ENCODE peak calls at places on chromosomes 6 and 20, in four cellular contexts. One of them, this sample, is unnamed.

GRCh38 chr6:166633732-166634535 is 6.9 kb upstream of the RPS6KA2 start:
- DNase-seq in LoVo: no peak
- DNase-seq in stimulated activated CD4-positive, alpha-beta T cell treated with anti-CD3 and anti-CD28 coated beads, Interleukin-1b, Interleukin-23, amount 100 ng/mL, for 4 hours: no peak
- DNase-seq in transverse colon: no peak
- DNase-seq in this sample: peak; percentile 19

GRCh38 chr20:57378646-57379262 is 12.4 kb upstream of the RBM38 start:
- DNase-seq in transverse colon: no peak
- DNase-seq in LoVo: no peak
- DNase-seq in stimulated activated CD4-positive, alpha-beta T cell treated with anti-CD3 and anti-CD28 coated beads, Interleukin-1b, Interleukin-23, amount 100 ng/mL, for 4 hours: no peak
- DNase-seq in this sample: no peak

GRCh38 chr6:116096979-116097816 is 3.5 kb upstream of the NT5DC1 start:
- DNase-seq in stimulated activated CD4-positive, alpha-beta T cell treated with anti-CD3 and anti-CD28 coated beads, Interleukin-1b, Interleukin-23, amount 100 ng/mL, for 4 hours: no peak
- DNase-seq in LoVo: peak; percentile 41
- DNase-seq in transverse colon: no peak
- DNase-seq in this sample: no peak

GRCh38 chr6:13733178-13733851 is 21.7 kb upstream of the RANBP9 start:
- DNase-seq in transverse colon: peak; percentile 66
- DNase-seq in stimulated activated CD4-positive, alpha-beta T cell treated with anti-CD3 and anti-CD28 coated beads, Interleukin-1b, Interleukin-23, amount 100 ng/mL, for 4 hours: no peak
- DNase-seq in LoVo: no peak
- DNase-seq in this sample: no peak

GRCh38 chr6:150668882-150669476 is 69.3 kb downstream of the PLEKHG1 start:
- DNase-seq in stimulated activated CD4-positive, alpha-beta T cell treated with anti-CD3 and anti-CD28 coated beads, Interleukin-1b, Interleukin-23, amount 100 ng/mL, for 4 hours: no peak
- DNase-seq in LoVo: no peak
- DNase-seq in transverse colon: no peak
- DNase-seq in this sample: no peak

GRCh38 chr20:51752343-51752951 is 15.7 kb downstream of the ATP9A start:
- DNase-seq in transverse colon: no peak
- DNase-seq in LoVo: peak; percentile 61
- DNase-seq in stimulated activated CD4-positive, alpha-beta T cell treated with anti-CD3 and anti-CD28 coated beads, Interleukin-1b, Interleukin-23, amount 100 ng/mL, for 4 hours: no peak
- DNase-seq in this sample: peak; percentile 81

GRCh38 chr20:33843854-33844253 is 32.7 kb downstream of the CHMP4B start:
- DNase-seq in transverse colon: peak; percentile 42
- DNase-seq in LoVo: no peak
- DNase-seq in stimulated activated CD4-positive, alpha-beta T cell treated with anti-CD3 and anti-CD28 coated beads, Interleukin-1b, Interleukin-23, amount 100 ng/mL, for 4 hours: no peak
- DNase-seq in this sample: no peak

GRCh38 chr20:57215426-57215825 is 51.0 kb downstream of the BMP7 start:
- DNase-seq in stimulated activated CD4-positive, alpha-beta T cell treated with anti-CD3 and anti-CD28 coated beads, Interleukin-1b, Interleukin-23, amount 100 ng/mL, for 4 hours: no peak
- DNase-seq in transverse colon: no peak
- DNase-seq in LoVo: no peak
- DNase-seq in this sample: no peak

GRCh38 chr6:18997375-18997826 is 610.3 kb downstream of the RNF144B start:
- DNase-seq in stimulated activated CD4-positive, alpha-beta T cell treated with anti-CD3 and anti-CD28 coated beads, Interleukin-1b, Interleukin-23, amount 100 ng/mL, for 4 hours: no peak
- DNase-seq in transverse colon: no peak
- DNase-seq in LoVo: peak; percentile 49
- DNase-seq in this sample: peak; percentile 45

GRCh38 chr6:16318538-16318937 is 80.2 kb downstream of the GMPR start:
- DNase-seq in stimulated activated CD4-positive, alpha-beta T cell treated with anti-CD3 and anti-CD28 coated beads, Interleukin-1b, Interleukin-23, amount 100 ng/mL, for 4 hours: no peak
- DNase-seq in transverse colon: no peak
- DNase-seq in LoVo: no peak
- DNase-seq in this sample: no peak

GRCh38 chr20:13111249-13111911 is 102.6 kb downstream of the SPTLC3 start:
- DNase-seq in LoVo: no peak
- DNase-seq in transverse colon: no peak
- DNase-seq in stimulated activated CD4-positive, alpha-beta T cell treated with anti-CD3 and anti-CD28 coated beads, Interleukin-1b, Interleukin-23, amount 100 ng/mL, for 4 hours: no peak
- DNase-seq in this sample: no peak

GRCh38 chr6:111015656-111016190 is 33.9 kb downstream of the RPF2 start:
- DNase-seq in stimulated activated CD4-positive, alpha-beta T cell treated with anti-CD3 and anti-CD28 coated beads, Interleukin-1b, Interleukin-23, amount 100 ng/mL, for 4 hours: no peak
- DNase-seq in LoVo: no peak
- DNase-seq in transverse colon: no peak
- DNase-seq in this sample: no peak

GRCh38 chr6:43973351-43973750 is 153.9 kb downstream of the MRPL14 start:
- DNase-seq in stimulated activated CD4-positive, alpha-beta T cell treated with anti-CD3 and anti-CD28 coated beads, Interleukin-1b, Interleukin-23, amount 100 ng/mL, for 4 hours: no peak
- DNase-seq in transverse colon: no peak
- DNase-seq in LoVo: no peak
- DNase-seq in this sample: no peak

GRCh38 chr6:160198577-160199211 is 59.9 kb downstream of the SLC22A2 start:
- DNase-seq in transverse colon: peak; percentile 24
- DNase-seq in LoVo: no peak
- DNase-seq in stimulated activated CD4-positive, alpha-beta T cell treated with anti-CD3 and anti-CD28 coated beads, Interleukin-1b, Interleukin-23, amount 100 ng/mL, for 4 hours: no peak
- DNase-seq in this sample: peak; percentile 32